ENCODE peak calls at places on chromosomes 12 and 14, in ten cellular contexts. A, R, C, S, V, X, E, D, Z and Y are unnamed samples.

GRCh38 chr12:53667080-53667479 is 8.8 kb downstream of the ATP5MC2 start:
- DNase-seq in C (no peak), R (no peak), A (no peak), V (no peak), X (no peak), Z (no peak), S (no peak), E (no peak), D (no peak), Y (no peak)

GRCh38 chr12:109461049-109461845 is 15.9 kb downstream of the KCTD10 start:
- DNase-seq in Z (no peak), D (no peak), X (no peak), V (no peak), R (peak), E (no peak), C (peak), S (peak), A (peak), Y (no peak)

GRCh38 chr12:44525806-44526654 is 350.1 kb downstream of the NELL2 start:
- DNase-seq in V (no peak), C (no peak), X (no peak), S (no peak), A (no peak), E (no peak), Z (no peak), D (no peak), R (no peak), Y (no peak)

GRCh38 chr12:121802843-121803698 is 738 bp upstream of the SETD1B start:
- DNase-seq in A (peak), D (peak), R (peak), X (peak), S (peak), E (peak), C (peak), V (peak), Z (peak), Y (peak)

GRCh38 chr12:116135209-116135930 is 142.1 kb downstream of the MED13L start:
- DNase-seq in C (peak), A (no peak), R (no peak), X (no peak), E (no peak), D (no peak), Z (no peak), S (peak), V (peak), Y (no peak)

GRCh38 chr14:100524933-100525243 is 62.3 kb downstream of the BEGAIN start:
- DNase-seq in R (no peak), S (no peak), E (peak), V (peak), X (peak), C (no peak), D (no peak), A (no peak), Z (peak), Y (no peak)

GRCh38 chr14:106491851-106492250 is 965.5 kb downstream of the TMEM121 start:
- DNase-seq in R (no peak), E (no peak), D (no peak), Z (peak), S (no peak), X (no peak), C (no peak), A (no peak), V (no peak), Y (no peak)

GRCh38 chr14:75570797-75571196 is 7.6 kb upstream of the FLVCR2 start:
- DNase-seq in A (no peak), V (no peak), S (no peak), C (no peak), Z (no peak), X (no peak), R (no peak), E (no peak), D (no peak), Y (no peak)

GRCh38 chr14:74065746-74066575 is 18.3 kb downstream of the ALDH6A1 start:
- DNase-seq in V (no peak), R (no peak), S (peak), A (no peak), Z (no peak), D (no peak), E (no peak), X (no peak), C (peak), Y (no peak)

GRCh38 chr12:117854339-117855012 is 114.3 kb downstream of the KSR2 start:
- DNase-seq in C (peak), E (peak), R (no peak), S (peak), V (peak), A (no peak), D (no peak), X (peak), Z (peak), Y (no peak)

GRCh38 chr14:76708028-76708427 is 53.2 kb upstream of the VASH1 start:
- DNase-seq in S (no peak), E (no peak), V (no peak), X (no peak), R (no peak), D (no peak), C (no peak), Z (no peak), A (no peak), Y (no peak)

GRCh38 chr14:96176275-96176674 is 28.4 kb upstream of the BDKRB2 start:
- DNase-seq in R (no peak), C (peak), Z (no peak), E (no peak), V (no peak), X (no peak), D (no peak), A (peak), S (peak), Y (no peak)

DNA sequence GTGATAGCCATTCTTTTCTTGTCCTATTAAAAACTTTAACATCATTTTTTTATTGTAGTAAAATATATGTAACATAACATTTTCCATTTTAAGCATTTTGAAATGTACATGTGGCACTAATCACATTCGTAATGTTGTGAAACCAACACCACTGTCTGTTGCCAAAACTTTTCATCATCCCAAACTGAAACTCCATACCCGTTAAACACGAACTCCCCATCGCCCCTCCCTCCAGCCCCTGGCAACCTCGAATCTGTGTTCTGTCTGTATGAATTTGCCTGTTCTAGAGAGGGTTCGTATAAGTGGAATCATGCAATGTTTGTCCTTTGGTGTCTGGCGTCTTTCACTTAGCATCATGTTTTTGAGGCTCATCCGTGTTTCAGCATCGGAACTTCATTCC is 75.8 kb downstream of the CCDC92 start:
- DNase-seq in V (no peak), A (no peak), D (no peak), X (no peak), C (peak), E (no peak), S (peak), R (no peak), Z (no peak), Y (no peak)
- H3K4me3 ChIP-seq in V (no peak), A (no peak), D (no peak), X (no peak), C (no peak), E (no peak), S (peak), R (no peak), Z (no peak), Y (no peak)

GRCh38 chr12:38502016-38502415 is 185.4 kb downstream of the ALG10B start:
- DNase-seq in A (no peak), C (no peak), E (no peak), R (no peak), Z (no peak), D (no peak), X (no peak), V (no peak), S (no peak), Y (no peak)

GRCh38 chr12:38502420-38502819 is 185.8 kb downstream of the ALG10B start:
- DNase-seq in Z (no peak), V (no peak), D (no peak), R (no peak), A (no peak), X (no peak), E (no peak), C (no peak), S (no peak), Y (no peak)

GRCh38 chr12:38508246-38508645 is 191.7 kb downstream of the ALG10B start:
- DNase-seq in V (no peak), D (no peak), R (no peak), X (peak), A (no peak), E (no peak), S (no peak), Z (peak), C (no peak), Y (no peak)

DNA sequence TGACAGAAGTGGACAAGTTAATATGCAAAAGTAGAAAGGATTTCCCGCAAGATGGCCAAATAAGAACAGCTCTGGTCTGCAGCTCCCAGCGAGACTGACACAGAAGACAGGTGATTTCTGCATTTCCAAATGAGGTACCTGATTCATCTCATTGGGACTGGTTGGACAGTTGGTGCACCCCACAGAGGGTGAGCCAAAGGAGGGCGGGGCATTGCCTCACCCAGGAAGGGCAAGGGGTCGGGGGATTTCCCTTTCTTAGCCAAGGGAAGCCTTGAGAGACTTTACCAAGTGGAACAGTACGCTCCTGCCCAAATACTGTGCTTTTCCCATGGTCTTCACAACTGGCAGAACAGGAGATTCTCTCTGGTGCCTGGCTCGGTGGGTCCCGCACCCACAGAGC is 191.3 kb downstream of the ALG10B start:
- DNase-seq in S (no peak), E (no peak), C (no peak), X (no peak), V (no peak), A (no peak), Z (no peak), R (no peak), D (no peak), Y (no peak)
- H3K4me3 ChIP-seq in S (no peak), E (no peak), C (no peak), X (no peak), V (no peak), A (no peak), Z (no peak), R (no peak), D (no peak), Y (no peak)

GRCh38 chr12:26630546-26631027 is 202.4 kb downstream of the ITPR2 start:
- DNase-seq in A (no peak), D (no peak), S (peak), V (no peak), E (no peak), R (no peak), Z (no peak), X (no peak), C (peak), Y (no peak)
- H3K4me3 ChIP-seq in A (no peak), D (no peak), S (peak), V (no peak), E (no peak), R (no peak), Z (no peak), X (no peak), C (no peak), Y (no peak)

DNA sequence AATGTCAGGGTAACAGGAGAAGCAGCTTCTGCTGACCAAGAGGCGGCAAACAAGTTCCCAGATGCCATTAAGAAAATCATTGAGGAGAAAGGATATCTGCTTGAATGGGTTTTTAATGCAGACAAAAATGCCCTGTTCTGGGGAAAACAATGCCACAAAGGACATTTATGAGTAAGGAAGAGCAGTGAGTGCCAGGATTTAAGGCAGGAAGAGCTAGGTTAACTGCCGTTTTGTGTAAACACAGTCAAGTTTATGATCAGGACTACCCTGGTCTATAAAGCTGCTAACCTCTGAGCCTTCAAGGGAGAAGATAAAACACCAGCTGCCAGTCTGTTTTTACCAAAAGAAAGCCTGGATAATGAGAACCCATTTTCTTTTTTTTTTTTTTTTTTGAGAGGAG is 8.5 kb downstream of the MAPKAPK5 start:
- DNase-seq in S (no peak), C (no peak), Z (no peak), A (no peak), R (no peak), V (no peak), E (no peak), D (no peak), X (no peak), Y (no peak)
- H3K4me3 ChIP-seq in S (no peak), C (no peak), Z (no peak), A (no peak), R (no peak), V (no peak), E (no peak), D (no peak), X (no peak), Y (no peak)

GRCh38 chr14:92010644-92011043 is 29.2 kb downstream of the TRIP11 start:
- DNase-seq in D (no peak), E (no peak), V (no peak), C (no peak), X (no peak), R (no peak), Z (no peak), A (no peak), S (no peak), Y (no peak)
- H3K4me3 ChIP-seq in D (no peak), E (no peak), V (no peak), C (no peak), X (no peak), R (no peak), Z (no peak), A (no peak), S (no peak), Y (no peak)

GRCh38 chr12:92044435-92044834 is 101.2 kb downstream of the BTG1 start:
- DNase-seq in X (no peak), Z (no peak), S (no peak), E (no peak), C (no peak), R (no peak), V (no peak), D (no peak), A (no peak), Y (no peak)

GRCh38 chr12:92047058-92047826 is 98.4 kb downstream of the BTG1 start:
- DNase-seq in S (peak), Z (no peak), V (no peak), E (no peak), D (no peak), R (no peak), C (peak), A (no peak), X (no peak), Y (no peak)

GRCh38 chr12:92045852-92046251 is 99.8 kb downstream of the BTG1 start:
- DNase-seq in X (no peak), C (no peak), R (no peak), A (no peak), E (no peak), V (no peak), D (no peak), S (no peak), Z (no peak), Y (no peak)

GRCh38 chr12:92049403-92049802 is 96.2 kb downstream of the BTG1 start:
- DNase-seq in S (no peak), R (no peak), C (no peak), A (no peak), V (no peak), E (no peak), D (no peak), Z (no peak), X (no peak), Y (peak)

DNA sequence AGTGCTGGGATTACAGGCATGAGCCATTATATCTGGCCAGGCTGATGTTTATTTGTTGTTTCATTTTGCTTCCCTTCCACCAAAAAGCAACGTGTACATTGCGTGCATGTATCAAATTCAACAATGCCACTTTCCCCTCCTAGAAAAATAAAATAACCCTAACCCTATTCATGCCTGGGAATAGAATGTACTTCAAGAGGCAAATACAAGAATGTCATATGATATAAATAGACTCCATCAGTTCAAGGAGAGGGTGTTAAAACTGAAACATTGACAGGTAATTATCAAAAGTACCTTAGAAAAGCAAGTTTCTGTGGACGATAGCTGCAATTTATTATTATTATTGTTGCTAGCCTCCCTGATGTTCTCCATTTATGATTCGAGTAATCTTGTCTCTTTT is 99.1 kb downstream of the BTG1 start:
- DNase-seq in X (no peak), C (no peak), E (no peak), R (no peak), D (no peak), V (no peak), S (no peak), Z (no peak), A (no peak), Y (no peak)
- H3K4me3 ChIP-seq in X (no peak), C (no peak), E (no peak), R (no peak), D (peak), V (no peak), S (no peak), Z (no peak), A (no peak), Y (no peak)